ENCODE peak calls at places on chromosomes 5 and 9, in nine cellular contexts. A, P, Q, H, Z, M, G, O and X are unnamed samples.

GRCh38 chr5:163894645-163895044 is 389.2 kb downstream of the MAT2B start:
- DNase-seq in Q (no peak), H (no peak), P (no peak), Z (peak), M (peak), A (no peak), G (peak), O (peak), X (peak)

GRCh38 chr9:96136992-96137665 is 164.8 kb downstream of the HSD17B3 start:
- DNase-seq in A (no peak), O (peak), Z (peak), H (no peak), P (no peak), G (peak), Q (no peak), M (peak), X (peak)

GRCh38 chr9:69376651-69377050 is 51.6 kb downstream of the ENTREP1 start:
- DNase-seq in P (no peak), Z (peak), M (peak), Q (no peak), A (peak), G (peak), O (peak), H (no peak), X (peak)

GRCh38 chr9:108536836-108537601 is 318.8 kb downstream of the ACTL7B start:
- DNase-seq in A (no peak), H (no peak), M (peak), P (no peak), G (peak), Q (no peak), Z (no peak), O (peak), X (no peak)

GRCh38 chr9:70421272-70422180 is 7.1 kb upstream of the KLF9 start:
- DNase-seq in A (no peak), M (peak), Q (peak), P (no peak), O (no peak), G (peak), H (no peak), Z (peak), X (no peak)

GRCh38 chr9:1869843-1870242 is 145.3 kb upstream of the SMARCA2 start:
- DNase-seq in O (peak), M (no peak), P (peak), H (no peak), G (no peak), Z (no peak), Q (peak), A (peak), X (no peak)

GRCh38 chr5:171336486-171337206 is 27.6 kb downstream of the TLX3 start:
- DNase-seq in P (peak), M (peak), A (peak), Q (peak), G (peak), Z (peak), O (peak), H (no peak), X (peak)

GRCh38 chr5:171418316-171418981 is 998 bp upstream of the FGF18 start:
- DNase-seq in M (peak), Z (peak), P (peak), O (peak), G (peak), Q (peak), A (peak), H (peak), X (peak)

GRCh38 chr9:106920701-106921283 is 57.8 kb downstream of the ZNF462 start:
- DNase-seq in H (no peak), Q (no peak), M (no peak), G (peak), O (peak), Z (peak), A (no peak), P (peak), X (no peak)

GRCh38 chr9:130459151-130459550 is 14.4 kb downstream of the ASS1 start:
- DNase-seq in Q (no peak), O (no peak), Z (no peak), A (no peak), G (peak), H (peak), M (no peak), P (no peak), X (no peak)

GRCh38 chr5:112687306-112687705 is 50.4 kb upstream of the APC start:
- DNase-seq in A (no peak), G (no peak), Z (no peak), P (no peak), M (no peak), Q (no peak), H (no peak), O (no peak), X (no peak)

DNA sequence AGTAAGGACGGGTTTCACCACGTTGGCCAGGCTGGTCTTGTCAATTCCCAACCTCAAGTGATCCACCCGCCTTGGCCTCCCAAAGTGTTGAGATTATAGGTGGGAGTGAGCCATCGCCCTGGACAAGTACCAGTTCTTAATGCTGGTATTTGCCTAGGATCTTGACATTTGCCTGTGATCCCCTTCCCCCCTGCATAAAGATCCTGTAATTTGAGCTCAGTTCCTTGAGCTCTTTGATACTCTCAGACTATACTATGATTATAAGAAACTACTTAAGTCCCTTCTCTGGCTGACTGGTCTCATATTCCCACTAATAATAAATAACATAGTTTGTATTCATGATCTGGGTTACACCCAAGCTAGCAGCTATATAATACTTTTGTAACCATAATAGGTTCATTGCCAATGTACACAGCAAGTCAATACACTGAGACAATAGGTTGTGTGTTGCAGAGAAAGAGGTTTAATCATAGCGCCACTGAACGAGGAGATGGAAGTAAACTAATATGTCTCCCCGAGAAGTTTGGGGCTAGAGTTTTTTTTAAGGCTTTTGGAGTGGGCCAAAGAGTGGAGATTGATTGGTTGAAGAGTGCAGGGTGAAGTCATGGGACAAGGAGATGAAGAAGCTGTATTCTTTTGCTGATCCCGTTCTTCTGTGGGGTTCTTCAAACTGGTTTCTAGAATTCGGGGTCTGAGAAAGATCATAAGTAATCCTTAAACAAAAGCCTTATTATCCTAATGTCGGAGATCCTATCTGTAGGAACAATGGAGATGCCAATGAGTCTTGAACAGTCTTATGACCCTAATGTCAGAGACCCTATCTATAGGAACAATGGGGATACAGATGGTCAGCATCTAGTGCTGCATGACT is 20.7 kb upstream of the SHOC1 start:
- DNase-seq in G (no peak), H (no peak), Q (no peak), Z (no peak), M (no peak), P (no peak), O (peak), A (no peak), X (no peak)
- TF ChIP-seq CTCF in G (no peak), H (no peak), Q (no peak), Z (no peak), M (no peak), P (no peak), O (no peak), A (no peak), X (no peak)

GRCh38 chr9:89225587-89225986 is 47.0 kb upstream of the SHC3 start:
- DNase-seq in H (no peak), O (no peak), M (no peak), Q (no peak), P (no peak), A (no peak), Z (peak), G (peak), X (peak)
- H3K4me3 ChIP-seq in H (no peak), O (no peak), M (no peak), Q (no peak), P (no peak), A (no peak), Z (no peak), G (no peak), X (no peak)

GRCh38 chr9:128937310-128938165 is 9.9 kb downstream of the DOLK start:
- DNase-seq in Z (no peak), O (peak), P (no peak), Q (no peak), A (no peak), M (no peak), G (no peak), H (peak), X (no peak)

GRCh38 chr9:128943832-128944620 is 3.4 kb downstream of the DOLK start:
- DNase-seq in A (no peak), P (no peak), Z (no peak), H (peak), M (no peak), G (no peak), Q (no peak), O (no peak), X (no peak)

GRCh38 chr9:128940271-128940921 is 7.0 kb downstream of the DOLK start:
- DNase-seq in A (no peak), H (peak), P (no peak), M (no peak), O (no peak), Z (no peak), G (no peak), Q (peak), X (no peak)

GRCh38 chr9:128945798-128946501 is 1.5 kb downstream of the DOLK start:
- DNase-seq in P (no peak), G (no peak), M (no peak), O (no peak), Z (no peak), A (no peak), Q (no peak), H (peak), X (no peak)

GRCh38 chr9:128940946-128941755 is 6.3 kb downstream of the DOLK start:
- DNase-seq in Z (no peak), O (no peak), A (no peak), Q (no peak), H (peak), M (no peak), P (no peak), G (no peak), X (no peak)
- TF ChIP-seq CTCF in Z (no peak), O (no peak), A (no peak), Q (no peak), H (no peak), M (no peak), P (no peak), G (no peak), X (no peak)

DNA sequence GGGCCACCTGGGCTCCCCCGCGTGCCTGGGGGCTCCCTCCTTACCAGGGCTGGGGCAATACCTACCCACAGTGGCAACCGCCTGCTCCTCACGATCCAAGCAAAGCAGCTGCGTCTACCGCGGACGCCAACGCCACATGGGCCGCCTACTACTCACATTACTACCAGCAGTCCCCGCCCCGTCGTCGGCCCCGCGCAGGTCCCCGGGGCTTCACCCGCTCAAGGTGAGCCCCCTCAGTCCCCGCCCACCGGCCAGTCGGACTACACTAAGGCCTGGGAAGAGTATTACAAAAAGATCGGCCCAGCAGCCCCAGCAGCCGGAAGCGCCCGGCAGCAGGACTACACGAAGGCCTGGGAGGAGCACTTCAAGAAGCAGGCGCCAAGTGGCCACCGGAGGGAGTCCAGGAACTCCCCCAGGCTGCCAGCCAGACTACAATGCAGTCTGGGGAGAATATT is 106.0 kb upstream of the MTAP start:
- DNase-seq in Z (peak), A (peak), Q (peak), H (peak), O (no peak), M (no peak), P (no peak), G (no peak), X (no peak)
- H3K4me3 ChIP-seq in Z (no peak), A (no peak), Q (no peak), H (no peak), O (no peak), M (no peak), P (no peak), G (no peak), X (no peak)